ENCODE peak calls at places on chromosome 14, in ten cellular contexts. One of them, this sample, is unnamed.

GRCh38 chr14:74706101-74706500 is 6.8 kb downstream of the AREL1 start:
- DNase-seq in transverse colon: no peak
- DNase-seq in amygdala: no peak
- DNase-seq in NCI-H2029: no peak
- DNase-seq in choroid plexus epithelial cell: no peak
- DNase-seq in glutamatergic neuron: no peak
- DNase-seq in cardiac muscle cell: no peak
- DNase-seq in RPMI8226: no peak
- DNase-seq in NB4: no peak
- DNase-seq in activated CD4-positive, alpha-beta T cell treated with anti-CD3 and anti-CD28 coated beads, Interleukin-2, amount 50 U/mL, for 1 hour: no peak
- DNase-seq in this sample: no peak

GRCh38 chr14:105165761-105166485 is 2.7 kb downstream of the JAG2 start:
- DNase-seq in glutamatergic neuron: no peak
- DNase-seq in NB4: no peak
- DNase-seq in NCI-H2029: no peak
- DNase-seq in choroid plexus epithelial cell: no peak
- DNase-seq in cardiac muscle cell: no peak
- DNase-seq in activated CD4-positive, alpha-beta T cell treated with anti-CD3 and anti-CD28 coated beads, Interleukin-2, amount 50 U/mL, for 1 hour: no peak
- DNase-seq in RPMI8226: peak
- DNase-seq in amygdala: no peak
- DNase-seq in transverse colon: no peak
- DNase-seq in this sample: no peak

GRCh38 chr14:63544641-63545234 is 1.6 kb upstream of the PPP2R5E start:
- DNase-seq in transverse colon: no peak
- DNase-seq in choroid plexus epithelial cell: peak
- DNase-seq in glutamatergic neuron: no peak
- DNase-seq in cardiac muscle cell: peak
- DNase-seq in RPMI8226: peak
- DNase-seq in NB4: peak
- DNase-seq in NCI-H2029: no peak
- DNase-seq in activated CD4-positive, alpha-beta T cell treated with anti-CD3 and anti-CD28 coated beads, Interleukin-2, amount 50 U/mL, for 1 hour: no peak
- DNase-seq in amygdala: no peak
- DNase-seq in this sample: no peak

GRCh38 chr14:43778956-43779639 is 728.0 kb downstream of the FSCB start:
- DNase-seq in NB4: no peak
- DNase-seq in amygdala: no peak
- DNase-seq in NCI-H2029: no peak
- DNase-seq in cardiac muscle cell: no peak
- DNase-seq in activated CD4-positive, alpha-beta T cell treated with anti-CD3 and anti-CD28 coated beads, Interleukin-2, amount 50 U/mL, for 1 hour: no peak
- DNase-seq in choroid plexus epithelial cell: no peak
- DNase-seq in glutamatergic neuron: no peak
- DNase-seq in transverse colon: no peak
- DNase-seq in RPMI8226: no peak
- DNase-seq in this sample: no peak

GRCh38 chr14:46571970-46572369 is 79.6 kb downstream of the RPL10L start:
- DNase-seq in choroid plexus epithelial cell: peak
- DNase-seq in transverse colon: no peak
- DNase-seq in NB4: no peak
- DNase-seq in NCI-H2029: no peak
- DNase-seq in RPMI8226: no peak
- DNase-seq in cardiac muscle cell: peak
- DNase-seq in glutamatergic neuron: no peak
- DNase-seq in amygdala: no peak
- DNase-seq in activated CD4-positive, alpha-beta T cell treated with anti-CD3 and anti-CD28 coated beads, Interleukin-2, amount 50 U/mL, for 1 hour: no peak
- DNase-seq in this sample: no peak

GRCh38 chr14:30295980-30296379 is 263.0 kb upstream of the G2E3 start:
- DNase-seq in NCI-H2029: no peak
- DNase-seq in glutamatergic neuron: no peak
- DNase-seq in RPMI8226: no peak
- DNase-seq in activated CD4-positive, alpha-beta T cell treated with anti-CD3 and anti-CD28 coated beads, Interleukin-2, amount 50 U/mL, for 1 hour: no peak
- DNase-seq in cardiac muscle cell: no peak
- DNase-seq in NB4: no peak
- DNase-seq in choroid plexus epithelial cell: no peak
- DNase-seq in amygdala: no peak
- DNase-seq in transverse colon: no peak
- DNase-seq in this sample: no peak

GRCh38 chr14:87264386-87264785 is 728.6 kb downstream of the GALC start:
- DNase-seq in RPMI8226: no peak
- DNase-seq in glutamatergic neuron: no peak
- DNase-seq in activated CD4-positive, alpha-beta T cell treated with anti-CD3 and anti-CD28 coated beads, Interleukin-2, amount 50 U/mL, for 1 hour: no peak
- DNase-seq in NCI-H2029: no peak
- DNase-seq in choroid plexus epithelial cell: no peak
- DNase-seq in cardiac muscle cell: no peak
- DNase-seq in transverse colon: no peak
- DNase-seq in amygdala: no peak
- DNase-seq in NB4: no peak
- DNase-seq in this sample: no peak

GRCh38 chr14:55731881-55732498 is 152.0 kb downstream of the KTN1 start:
- DNase-seq in choroid plexus epithelial cell: peak
- DNase-seq in transverse colon: peak
- DNase-seq in cardiac muscle cell: peak
- DNase-seq in NCI-H2029: peak
- DNase-seq in RPMI8226: peak
- DNase-seq in amygdala: no peak
- DNase-seq in activated CD4-positive, alpha-beta T cell treated with anti-CD3 and anti-CD28 coated beads, Interleukin-2, amount 50 U/mL, for 1 hour: peak
- DNase-seq in glutamatergic neuron: peak
- DNase-seq in NB4: peak
- DNase-seq in this sample: peak

GRCh38 chr14:57435923-57436322 is 45.5 kb downstream of the NAA30 start:
- DNase-seq in amygdala: no peak
- DNase-seq in RPMI8226: no peak
- DNase-seq in activated CD4-positive, alpha-beta T cell treated with anti-CD3 and anti-CD28 coated beads, Interleukin-2, amount 50 U/mL, for 1 hour: no peak
- DNase-seq in choroid plexus epithelial cell: no peak
- DNase-seq in NB4: no peak
- DNase-seq in glutamatergic neuron: no peak
- DNase-seq in transverse colon: no peak
- DNase-seq in cardiac muscle cell: no peak
- DNase-seq in NCI-H2029: no peak
- DNase-seq in this sample: no peak

GRCh38 chr14:89240414-89240813 is 176.6 kb downstream of the FOXN3 start:
- DNase-seq in NCI-H2029: no peak
- DNase-seq in choroid plexus epithelial cell: peak
- DNase-seq in NB4: no peak
- DNase-seq in glutamatergic neuron: no peak
- DNase-seq in transverse colon: no peak
- DNase-seq in cardiac muscle cell: peak
- DNase-seq in amygdala: no peak
- DNase-seq in activated CD4-positive, alpha-beta T cell treated with anti-CD3 and anti-CD28 coated beads, Interleukin-2, amount 50 U/mL, for 1 hour: no peak
- DNase-seq in RPMI8226: no peak
- DNase-seq in this sample: no peak

GRCh38 chr14:35878272-35879140 is 52.4 kb downstream of the BRMS1L start:
- DNase-seq in cardiac muscle cell: peak
- DNase-seq in NB4: peak
- DNase-seq in RPMI8226: no peak
- DNase-seq in activated CD4-positive, alpha-beta T cell treated with anti-CD3 and anti-CD28 coated beads, Interleukin-2, amount 50 U/mL, for 1 hour: no peak
- DNase-seq in transverse colon: peak
- DNase-seq in choroid plexus epithelial cell: peak
- DNase-seq in glutamatergic neuron: no peak
- DNase-seq in amygdala: no peak
- DNase-seq in NCI-H2029: no peak
- DNase-seq in this sample: peak

GRCh38 chr14:102795060-102795925 is 18.0 kb downstream of the TRAF3 start:
- DNase-seq in glutamatergic neuron: no peak
- DNase-seq in choroid plexus epithelial cell: peak
- DNase-seq in NCI-H2029: peak
- DNase-seq in cardiac muscle cell: peak
- DNase-seq in transverse colon: peak
- DNase-seq in RPMI8226: no peak
- DNase-seq in amygdala: no peak
- DNase-seq in NB4: peak
- DNase-seq in activated CD4-positive, alpha-beta T cell treated with anti-CD3 and anti-CD28 coated beads, Interleukin-2, amount 50 U/mL, for 1 hour: peak
- DNase-seq in this sample: peak

GRCh38 chr14:64983439-64984310 is 3.0 kb upstream of the FNTB start:
- DNase-seq in transverse colon: peak
- DNase-seq in amygdala: no peak
- DNase-seq in NB4: peak
- DNase-seq in glutamatergic neuron: no peak
- DNase-seq in activated CD4-positive, alpha-beta T cell treated with anti-CD3 and anti-CD28 coated beads, Interleukin-2, amount 50 U/mL, for 1 hour: peak
- DNase-seq in NCI-H2029: no peak
- DNase-seq in cardiac muscle cell: peak
- DNase-seq in RPMI8226: peak
- DNase-seq in choroid plexus epithelial cell: peak
- DNase-seq in this sample: peak

This sample was measured in stomach.